ENCODE peak calls at places on chromosome 9, in eight cellular contexts. F is cardiac muscle cell, T is lung, L is psoas muscle, W is mesendoderm, M is AG04450, U is ascending aorta, J is tibial artery. B is an unnamed sample. For H3K27me3, the result is how much of the 10 kb centered on the place peaks cover.

GRCh38 chr9:34125681-34126206 is 754 bp downstream of the DCAF12 start:
- DNase-seq in F (peak), T (no peak), L (no peak), W (peak), M (no peak), U (no peak), J (no peak), B (no peak)

GRCh38 chr9:16202221-16202620 is 649.4 kb downstream of the CCDC171 start:
- DNase-seq in F (no peak), T (no peak), L (no peak), W (no peak), M (no peak), U (no peak), J (no peak), B (no peak)

GRCh38 chr9:9901624-9902023 is 711.2 kb downstream of the PTPRD start:
- DNase-seq in F (no peak), T (no peak), L (no peak), W (no peak), M (no peak), U (no peak), J (no peak), B (no peak)

GRCh38 chr9:108099854-108100253 is 610.3 kb upstream of the KLF4 start:
- DNase-seq in F (no peak), T (no peak), L (no peak), W (no peak), M (no peak), U (no peak), J (no peak), B (no peak)

GRCh38 chr9:77648458-77649108 is 461 bp upstream of the GNA14 start:
- DNase-seq in F (peak), T (peak), L (peak), W (peak), M (no peak), U (peak), J (peak), B (no peak)

GRCh38 chr9:124399323-124399962 is 15.8 kb downstream of the PSMB7 start:
- DNase-seq in F (peak), T (no peak), L (peak), W (peak), M (no peak), U (no peak), J (peak), B (no peak)

GRCh38 chr9:134358968-134359319 is 32.7 kb downstream of the RXRA start:
- DNase-seq in F (no peak), T (no peak), L (no peak), W (no peak), M (no peak), U (no peak), J (no peak), B (no peak)

GRCh38 chr9:110922145-110922544 is 116.1 kb downstream of the LPAR1 start:
- DNase-seq in F (no peak), T (no peak), L (no peak), W (no peak), M (no peak), U (no peak), J (no peak), B (no peak)

GRCh38 chr9:16139781-16140180 is 586.9 kb downstream of the CCDC171 start:
- DNase-seq in F (peak), T (no peak), L (peak), W (no peak), M (no peak), U (no peak), J (no peak), B (no peak)

GRCh38 chr9:86285247-86285646 is 2.9 kb upstream of the ISCA1 start:
- DNase-seq in F (no peak), T (no peak), L (no peak), W (no peak), M (no peak), U (no peak), J (no peak), B (no peak)

GRCh38 chr9:108056805-108057386 is 567.3 kb upstream of the KLF4 start:
- DNase-seq in F (peak), T (no peak), L (no peak), W (no peak), M (no peak), U (no peak), J (no peak), B (no peak)

GRCh38 chr9:8613346-8613825 is 813.8 kb upstream of the DMAC1 start:
- DNase-seq in F (peak), T (no peak), L (no peak), W (no peak), M (no peak), U (no peak), J (no peak), B (no peak)

GRCh38 chr9:20353931-20354652 is 268.2 kb downstream of the MLLT3 start:
- DNase-seq in F (no peak), T (no peak), L (no peak), W (no peak), M (no peak), U (no peak), J (no peak), B (no peak)

GRCh38 chr9:132040808-132041207 is 38.9 kb downstream of the MED27 start:
- DNase-seq in F (no peak), T (no peak), L (no peak), W (no peak), M (no peak), U (no peak), J (no peak), B (no peak)

GRCh38 chr9:137116728-137117127 is 2.2 kb upstream of the DPP7 start:
- DNase-seq in F (peak), T (no peak), L (no peak), W (no peak), M (no peak), U (no peak), J (no peak), B (no peak)

GRCh38 chr9:18474778-18475177 is 825 bp downstream of the ADAMTSL1 start:
- DNase-seq in F (peak), T (no peak), L (no peak), W (no peak), M (no peak), U (no peak), J (no peak), B (no peak)

GRCh38 chr9:132141364-132141947 is 20.4 kb upstream of the NTNG2 start:
- DNase-seq in F (peak), T (no peak), L (no peak), W (peak), M (no peak), U (no peak), J (no peak), B (no peak)

GRCh38 chr9:105832311-105832710 is 138.0 kb downstream of the TMEM38B start:
- DNase-seq in F (no peak), T (no peak), L (no peak), W (no peak), M (no peak), U (no peak), J (no peak), B (no peak)

GRCh38 chr9:27634879-27635278 is 61.6 kb upstream of the C9orf72 start:
- DNase-seq in F (no peak), T (no peak), L (no peak), W (no peak), M (no peak), U (no peak), J (no peak), B (no peak)

GRCh38 chr9:114691046-114691955 is 9.3 kb upstream of the TEX48 start:
- DNase-seq in F (peak), T (no peak), L (no peak), W (no peak), M (peak), U (no peak), J (no peak), B (no peak)

GRCh38 chr9:120385606-120386389 is 194.2 kb downstream of the CDK5RAP2 start:
- DNase-seq in F (no peak), T (no peak), L (no peak), W (no peak), M (no peak), U (no peak), J (no peak), B (no peak)

GRCh38 chr9:120384925-120385272 is 195.1 kb downstream of the CDK5RAP2 start:
- DNase-seq in F (no peak), T (no peak), L (no peak), W (no peak), M (no peak), U (no peak), J (no peak), B (no peak)

GRCh38 chr9:120387257-120387999 is 192.5 kb downstream of the CDK5RAP2 start:
- DNase-seq in F (no peak), T (no peak), L (no peak), W (no peak), M (no peak), U (no peak), J (no peak), B (no peak)

GRCh38 chr9:120388000-120388855 is 191.7 kb downstream of the CDK5RAP2 start:
- DNase-seq in F (no peak), T (no peak), L (peak), W (peak), M (no peak), U (no peak), J (no peak), B (no peak)

GRCh38 chr9:120386390-120387131 is 193.4 kb downstream of the CDK5RAP2 start:
- DNase-seq in F (peak), T (no peak), L (no peak), W (no peak), M (no peak), U (no peak), J (no peak), B (no peak)
- H3K27ac ChIP-seq in F (no peak), T (no peak), L (no peak), W (no peak), M (no peak), U (no peak), J (no peak), B (peak)

DNA sequence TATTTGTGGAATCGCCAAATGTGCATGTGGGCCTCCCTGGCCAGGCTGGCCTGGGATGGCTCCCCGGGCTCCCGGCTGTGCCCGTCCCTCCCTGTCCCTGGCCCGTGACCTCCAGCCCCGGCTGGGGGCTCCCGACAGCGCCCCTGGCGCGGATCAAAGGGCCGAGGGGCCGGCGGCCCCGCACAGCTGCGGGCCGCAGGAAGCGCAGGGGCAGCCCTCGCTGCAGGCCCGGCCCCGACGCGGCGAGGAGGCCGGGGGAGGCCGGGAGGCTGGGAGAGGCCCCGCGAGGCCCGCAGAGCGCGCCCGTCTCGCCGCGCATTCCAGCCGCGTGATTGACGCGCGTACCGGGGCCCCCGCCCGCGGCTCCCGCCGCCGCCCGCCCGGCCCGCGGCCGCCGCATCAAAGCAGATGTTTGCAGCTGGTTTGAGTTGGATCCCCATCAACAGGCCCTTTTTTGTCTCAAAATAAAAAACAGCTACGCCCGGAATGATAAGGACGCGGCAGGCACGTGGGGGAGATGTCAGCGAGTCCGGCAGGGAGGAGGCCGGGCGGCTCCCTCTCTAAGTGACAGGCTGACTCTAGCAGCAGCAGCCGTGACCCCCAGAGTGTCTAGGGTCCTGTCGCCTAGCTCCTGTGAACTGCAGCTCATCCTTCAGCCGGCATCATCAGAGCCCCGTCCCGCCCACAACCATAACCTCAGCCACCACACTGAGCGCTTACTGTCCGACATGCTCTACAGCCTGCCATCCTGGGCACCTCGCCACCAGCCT is 69.4 kb downstream of the LMX1B start:
- DNase-seq in F (no peak), T (no peak), L (no peak), W (no peak), M (no peak), U (no peak), J (no peak), B (no peak)
- H3K27me3 ChIP-seq in F (half or more), T (under half), L (under half), W (half or more), M (half or more), U (under half), J (under half), B (under half)

DNA sequence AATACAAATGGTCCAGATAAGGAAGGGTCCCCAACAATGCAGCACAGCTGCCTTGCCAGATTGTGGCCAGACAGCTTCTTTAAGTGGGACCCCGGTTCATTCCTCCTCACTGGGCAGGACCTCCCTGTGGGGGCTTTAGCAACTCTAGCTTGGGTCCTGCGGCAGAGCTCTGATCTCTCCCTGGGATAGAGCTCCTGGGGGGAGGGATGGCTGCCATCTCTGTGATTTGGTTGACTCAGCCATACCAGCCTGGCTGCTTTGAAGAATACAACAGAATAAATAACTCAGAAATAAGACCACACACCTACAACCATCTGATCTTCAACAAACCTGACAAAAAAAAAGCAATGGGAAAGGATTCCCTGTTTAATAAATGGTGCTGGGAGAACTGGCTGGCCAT is 22.7 kb upstream of the ROR2 start:
- DNase-seq in F (no peak), T (no peak), L (no peak), W (no peak), M (no peak), U (no peak), J (no peak), B (no peak)
- H3K27ac ChIP-seq in F (no peak), T (no peak), L (no peak), W (no peak), M (no peak), U (no peak), J (no peak), B (no peak)

GRCh38 chr9:130940023-130940549 is 1.0 kb upstream of the FIBCD1 start:
- DNase-seq in F (no peak), T (no peak), L (no peak), W (no peak), M (no peak), U (no peak), J (no peak), B (no peak)
- H3K27me3 ChIP-seq in F (half or more), T (under half), L (under half), W (under half), M (under half), U (under half), J (under half), B (under half)

DNA sequence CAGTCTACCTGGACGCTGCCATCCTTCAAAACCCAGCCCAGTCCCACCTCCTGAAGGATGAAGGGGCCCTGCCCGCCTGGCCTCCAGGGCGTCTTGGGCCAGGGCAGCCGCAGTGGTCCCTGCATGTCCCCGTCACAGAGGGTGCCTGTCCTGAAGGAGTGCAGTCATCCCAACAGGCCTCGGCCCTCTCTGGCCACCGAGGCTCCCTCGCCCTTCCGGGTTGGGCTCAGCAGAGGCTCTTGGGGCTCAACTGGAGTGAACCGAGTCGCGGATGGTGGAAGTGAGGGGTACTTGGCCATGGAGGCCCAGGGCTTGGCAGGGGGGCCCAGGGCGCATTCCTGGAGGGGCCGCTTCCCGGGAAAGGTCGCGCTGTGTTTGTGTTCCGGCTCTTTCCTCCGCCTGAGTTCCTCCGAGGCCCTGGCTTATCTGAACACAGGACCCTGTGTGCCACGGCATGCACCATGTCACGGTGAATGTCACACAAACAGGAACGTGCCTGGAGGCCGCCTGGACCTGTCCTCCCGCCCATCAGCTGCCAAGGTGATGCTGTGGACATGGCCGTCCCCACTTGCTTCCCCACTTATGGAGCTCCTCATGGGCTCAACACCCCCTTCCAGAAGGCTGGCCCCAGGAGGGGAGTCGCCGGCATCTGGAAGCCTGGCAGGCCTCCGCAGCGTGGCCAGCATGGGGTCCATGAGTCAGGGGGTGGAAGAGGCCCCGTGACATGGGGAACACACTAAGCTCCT is 25.7 kb upstream of the OBP2B start:
- DNase-seq in F (no peak), T (no peak), L (no peak), W (no peak), M (no peak), U (peak), J (no peak), B (no peak)
- H3K27ac ChIP-seq in F (no peak), T (peak), L (peak), W (no peak), M (no peak), U (no peak), J (no peak), B (no peak)

GRCh38 chr9:126623314-126623666 is 9.6 kb downstream of the LMX1B start:
- DNase-seq in F (no peak), T (no peak), L (no peak), W (peak), M (no peak), U (no peak), J (no peak), B (no peak)
- H3K27me3 ChIP-seq in F (half or more), T (under half), L (under half), W (half or more), M (half or more), U (under half), J (under half), B (half or more)

B was measured in dorsolateral prefrontal cortex.